ENCODE peak calls at places on chromosomes 5 and 9, in four cellular contexts. N is GM12892, W is renal cortical epithelial cell, I is left colon. M is an unnamed sample.

GRCh38 chr9:96612105-96612965 is 7.3 kb downstream of the CDC14B start:
- DNase-seq in N (no peak), I (no peak), W (peak), M (peak)

GRCh38 chr5:57845025-57845424 is 362.4 kb upstream of the ACTBL2 start:
- DNase-seq in I (no peak), N (no peak), W (no peak), M (no peak)

GRCh38 chr5:168085321-168086040 is 206.0 kb upstream of the WWC1 start:
- DNase-seq in W (peak), N (no peak), I (no peak), M (no peak)

GRCh38 chr5:132753135-132753987 is 6.1 kb downstream of the CCNI2 start:
- DNase-seq in W (peak), N (no peak), I (no peak), M (no peak)

GRCh38 chr9:131546336-131547084 is 1.2 kb downstream of the PRRT1B start:
- DNase-seq in N (no peak), W (no peak), I (no peak), M (no peak)

GRCh38 chr5:136420168-136420916 is 55.0 kb upstream of the TRPC7 start:
- DNase-seq in W (no peak), I (no peak), N (no peak), M (no peak)

GRCh38 chr5:111932628-111933027 is 175.6 kb upstream of the NREP start:
- DNase-seq in W (no peak), I (no peak), N (no peak), M (no peak)

GRCh38 chr9:135023389-135023788 is 64.1 kb upstream of the OLFM1 start:
- DNase-seq in W (no peak), I (no peak), N (no peak), M (no peak)

GRCh38 chr9:92535940-92536850 is at the start of gene ECM2:
- DNase-seq in N (no peak), W (no peak), I (no peak), M (no peak)

GRCh38 chr5:172854451-172854871 is 20.4 kb downstream of the ERGIC1 start:
- DNase-seq in W (peak), I (peak), N (no peak), M (no peak)

GRCh38 chr5:131957721-131958483 is 12.4 kb upstream of the MEIKIN start:
- DNase-seq in I (no peak), N (no peak), W (peak), M (no peak)

GRCh38 chr5:6235726-6236125 is 142.6 kb downstream of the MED10 start:
- DNase-seq in W (no peak), N (no peak), I (no peak), M (no peak)

GRCh38 chr9:134065720-134066419 is 2.0 kb downstream of the BRD3 start:
- DNase-seq in W (peak), I (peak), N (peak), M (no peak)

GRCh38 chr5:177403826-177404640 is 3.6 kb upstream of the PFN3 start:
- DNase-seq in N (peak), I (peak), W (peak), M (peak)

GRCh38 chr9:111066427-111066826 is 28.2 kb upstream of the LPAR1 start:
- DNase-seq in W (no peak), N (no peak), I (no peak), M (no peak)

GRCh38 chr5:7856855-7857254 is 5.9 kb upstream of the CFAP90 start:
- DNase-seq in I (no peak), N (no peak), W (peak), M (peak)

GRCh38 chr9:129489838-129490582 is 130.9 kb downstream of the C9orf50 start:
- DNase-seq in I (peak), N (no peak), W (no peak), M (no peak)

GRCh38 chr5:67490543-67491321 is 294.1 kb upstream of the CD180 start:
- DNase-seq in W (peak), I (no peak), N (no peak), M (no peak)

GRCh38 chr5:176810084-176810597 is at the start of gene UNC5A:
- DNase-seq in W (no peak), I (peak), N (peak), M (peak)

GRCh38 chr5:68295772-68296171 is 80.2 kb downstream of the PIK3R1 start:
- DNase-seq in N (no peak), W (no peak), I (no peak), M (no peak)

GRCh38 chr9:80952523-80952922 is 736.8 kb downstream of the TLE1 start:
- DNase-seq in I (no peak), W (no peak), N (no peak), M (no peak)

GRCh38 chr5:102617857-102618187 is 119.0 kb upstream of the SLCO6A1 start:
- DNase-seq in N (no peak), I (peak), W (no peak), M (no peak)

GRCh38 chr5:157290981-157291711 is 25.2 kb downstream of the CYFIP2 start:
- DNase-seq in W (peak), I (peak), N (no peak), M (no peak)

GRCh38 chr9:114611516-114612271 is 603 bp downstream of the TMEM268 start:
- DNase-seq in W (no peak), I (peak), N (peak), M (no peak)

GRCh38 chr5:147629196-147629595 is 119.3 kb upstream of the DPYSL3 start:
- DNase-seq in W (peak), I (no peak), N (no peak), M (no peak)

GRCh38 chr5:93303291-93303691 is 277.7 kb downstream of the NR2F1-AS1 start:
- DNase-seq in N (no peak), I (no peak), W (peak), M (no peak)

GRCh38 chr5:172113036-172113435 is 75.0 kb downstream of the STK10 start:
- DNase-seq in N (no peak), I (peak), W (no peak), M (no peak)

GRCh38 chr9:104091708-104092107 is 2.4 kb upstream of the SMC2 start:
- DNase-seq in N (no peak), I (peak), W (no peak), M (peak)

GRCh38 chr5:123297198-123297831 is 125.9 kb downstream of the CEP120 start:
- DNase-seq in N (no peak), I (no peak), W (no peak), M (no peak)

M was measured in NCI-H1436.